ENCODE peak calls at places on chromosomes 12 and 14, in ten cellular contexts. U is stomach, Y is heart right ventricle, A is endodermal cell, V is left ventricle myocardium inferior, D is left lung, T is tibial artery, W is AG04450, I is SK-N-SH, M is A673. K is an unnamed sample. For H3K27me3, the result is how much of the 10 kb centered on the place peaks cover.

GRCh38 chr12:133120385-133121191 is 9.5 kb downstream of the ZNF891 start:
- DNase-seq in U (no peak), Y (no peak), A (no peak), V (no peak), D (no peak), T (no peak), W (no peak), I (no peak), M (no peak), K (no peak)

GRCh38 chr12:25395227-25395626 is 144.5 kb upstream of the KRAS start:
- DNase-seq in U (no peak), Y (no peak), A (no peak), V (no peak), D (no peak), T (no peak), W (no peak), I (no peak), M (no peak), K (no peak)

GRCh38 chr12:52027085-52027843 is 20.5 kb downstream of the TAMALIN start:
- DNase-seq in U (no peak), Y (peak), A (peak), V (peak), D (no peak), T (no peak), W (no peak), I (no peak), M (no peak), K (no peak)

GRCh38 chr12:116358850-116359761 is 81.6 kb upstream of the MED13L start:
- DNase-seq in U (peak), Y (peak), A (peak), V (peak), D (peak), T (peak), W (peak), I (peak), M (peak), K (peak)

GRCh38 chr12:55727643-55728184 is 1.1 kb downstream of the CD63 start:
- DNase-seq in U (peak), Y (no peak), A (peak), V (peak), D (peak), T (peak), W (no peak), I (peak), M (no peak), K (no peak)

GRCh38 chr14:61470261-61470953 is 149.0 kb downstream of the PRKCH start:
- DNase-seq in U (no peak), Y (peak), A (peak), V (peak), D (no peak), T (peak), W (peak), I (peak), M (peak), K (peak)

GRCh38 chr14:70812124-70812818 is 3.0 kb upstream of the MAP3K9 start:
- DNase-seq in U (no peak), Y (no peak), A (peak), V (no peak), D (no peak), T (no peak), W (no peak), I (no peak), M (no peak), K (no peak)

GRCh38 chr14:103395245-103395644 is 10.0 kb downstream of the MARK3 start:
- DNase-seq in U (no peak), Y (no peak), A (no peak), V (no peak), D (no peak), T (no peak), W (no peak), I (no peak), M (no peak), K (no peak)

GRCh38 chr14:68616255-68616902 is 176.5 kb downstream of the ZFP36L1 start:
- DNase-seq in U (no peak), Y (no peak), A (no peak), V (no peak), D (no peak), T (no peak), W (no peak), I (no peak), M (no peak), K (no peak)

GRCh38 chr12:68469136-68469535 is 137.0 kb upstream of the MDM1 start:
- DNase-seq in U (no peak), Y (no peak), A (no peak), V (no peak), D (no peak), T (no peak), W (no peak), I (no peak), M (no peak), K (no peak)

GRCh38 chr14:60506985-60507829 is 1.7 kb upstream of the SIX6 start:
- DNase-seq in U (no peak), Y (no peak), A (peak), V (no peak), D (no peak), T (no peak), W (no peak), I (peak), M (no peak), K (no peak)

GRCh38 chr12:109116611-109116949 is 193 bp downstream of the ACACB start:
- DNase-seq in U (no peak), Y (no peak), A (no peak), V (no peak), D (no peak), T (no peak), W (no peak), I (no peak), M (no peak), K (no peak)

GRCh38 chr12:113333877-113334785 is 778 bp downstream of the SLC8B1 start:
- DNase-seq in U (peak), Y (no peak), A (no peak), V (peak), D (peak), T (peak), W (no peak), I (no peak), M (no peak), K (no peak)

GRCh38 chr12:78674311-78675085 is 190.1 kb upstream of the SYT1 start:
- DNase-seq in U (no peak), Y (no peak), A (no peak), V (no peak), D (no peak), T (no peak), W (no peak), I (no peak), M (peak), K (no peak)

GRCh38 chr14:37397941-37398215 is 197.2 kb downstream of the FOXA1 start:
- DNase-seq in U (no peak), Y (no peak), A (no peak), V (no peak), D (no peak), T (no peak), W (no peak), I (no peak), M (no peak), K (no peak)

GRCh38 chr12:11152725-11153124 is 18.3 kb upstream of the SMIM10L1 start:
- DNase-seq in U (no peak), Y (no peak), A (no peak), V (no peak), D (no peak), T (no peak), W (no peak), I (no peak), M (no peak), K (no peak)

GRCh38 chr12:1533602-1534304 is 60.6 kb downstream of the FBXL14 start:
- DNase-seq in U (no peak), Y (no peak), A (peak), V (no peak), D (no peak), T (no peak), W (no peak), I (no peak), M (peak), K (no peak)

GRCh38 chr14:104355949-104356737 is 217.8 kb downstream of the KIF26A start:
- DNase-seq in U (no peak), Y (no peak), A (peak), V (no peak), D (peak), T (peak), W (no peak), I (peak), M (no peak), K (no peak)

GRCh38 chr14:62289471-62289870 is 527.3 kb downstream of the SNAPC1 start:
- DNase-seq in U (no peak), Y (no peak), A (no peak), V (no peak), D (no peak), T (no peak), W (peak), I (no peak), M (no peak), K (no peak)

GRCh38 chr14:67539116-67539515 is 6.0 kb downstream of the PLEKHH1 start:
- DNase-seq in U (no peak), Y (no peak), A (peak), V (no peak), D (no peak), T (no peak), W (no peak), I (no peak), M (no peak), K (no peak)

GRCh38 chr12:130669797-130670196 is 46.3 kb downstream of the RIMBP2 start:
- DNase-seq in U (no peak), Y (no peak), A (no peak), V (no peak), D (no peak), T (no peak), W (no peak), I (no peak), M (no peak), K (no peak)

GRCh38 chr12:19642305-19642704 is 203.0 kb downstream of the AEBP2 start:
- DNase-seq in U (no peak), Y (no peak), A (no peak), V (no peak), D (no peak), T (no peak), W (no peak), I (no peak), M (peak), K (no peak)

GRCh38 chr14:101709962-101710891 is 51.3 kb upstream of the PPP2R5C start:
- DNase-seq in U (peak), Y (no peak), A (peak), V (no peak), D (no peak), T (no peak), W (no peak), I (no peak), M (no peak), K (no peak)

GRCh38 chr12:49309361-49309760 is 13.7 kb upstream of the TROAP start:
- DNase-seq in U (no peak), Y (no peak), A (no peak), V (no peak), D (no peak), T (no peak), W (no peak), I (no peak), M (no peak), K (no peak)

GRCh38 chr12:13350946-13351345 is 154.4 kb downstream of the EMP1 start:
- DNase-seq in U (no peak), Y (no peak), A (peak), V (no peak), D (no peak), T (no peak), W (no peak), I (no peak), M (no peak), K (no peak)

GRCh38 chr14:105537580-105538474 is 11.4 kb downstream of the TMEM121 start:
- DNase-seq in U (peak), Y (peak), A (peak), V (peak), D (no peak), T (no peak), W (no peak), I (peak), M (peak), K (no peak)

GRCh38 chr12:95858451-95859343 is at the start of gene SNRPF:
- DNase-seq in U (peak), Y (peak), A (peak), V (peak), D (peak), T (peak), W (peak), I (peak), M (peak), K (peak)
- TF ChIP-seq CTCF in U (no peak), Y (peak), A (peak), V (peak), D (no peak), T (no peak), W (no peak), I (peak), M (no peak), K (peak)

GRCh38 chr12:54214553-54215374 is 26.0 kb upstream of the SMUG1 start:
- DNase-seq in U (peak), Y (peak), A (peak), V (peak), D (peak), T (peak), W (peak), I (peak), M (peak), K (peak)
- H3K27me3 ChIP-seq in U (under half), Y (half or more), A (half or more), V (half or more), D (under half), T (under half), W (under half), I (under half), M (under half), K (under half)

DNA sequence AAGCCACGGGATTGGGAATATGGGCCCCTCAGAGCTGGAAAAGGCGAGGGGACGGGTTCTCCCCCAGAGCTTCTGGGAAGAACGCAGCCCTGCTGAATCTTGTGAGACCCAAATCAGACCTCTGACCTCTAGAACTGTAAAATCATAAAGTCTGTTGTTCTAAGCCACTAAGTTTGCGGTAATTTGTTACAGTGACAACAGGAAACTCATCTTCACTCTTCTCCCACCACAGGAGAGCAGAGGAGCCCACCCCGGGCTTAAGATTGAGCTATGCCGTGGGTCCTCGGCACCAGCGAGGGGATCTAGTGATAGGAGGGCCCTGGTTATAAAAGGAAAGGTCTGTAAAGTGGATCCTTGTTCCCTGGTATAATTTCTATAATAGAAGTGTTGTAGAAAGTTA is 7.5 kb downstream of the MLXIP start:
- DNase-seq in U (no peak), Y (no peak), A (no peak), V (no peak), D (no peak), T (no peak), W (no peak), I (no peak), M (no peak), K (no peak)
- H3K4me3 ChIP-seq in U (no peak), Y (no peak), A (no peak), V (no peak), D (no peak), T (no peak), W (no peak), I (no peak), M (no peak), K (no peak)

GRCh38 chr14:81329640-81330385 is 70.3 kb downstream of the STON2 start:
- DNase-seq in U (no peak), Y (no peak), A (peak), V (no peak), D (no peak), T (no peak), W (no peak), I (no peak), M (no peak), K (no peak)
- TF ChIP-seq CTCF in U (no peak), Y (no peak), A (no peak), V (no peak), D (no peak), T (no peak), W (no peak), I (no peak), M (no peak), K (no peak)

GRCh38 chr12:54159140-54159539 is 29.6 kb downstream of the SMUG1 start:
- DNase-seq in U (peak), Y (no peak), A (peak), V (no peak), D (no peak), T (no peak), W (no peak), I (peak), M (no peak), K (no peak)
- H3K27me3 ChIP-seq in U (under half), Y (half or more), A (under half), V (half or more), D (under half), T (under half), W (half or more), I (under half), M (under half), K (under half)